ENCODE peak calls at places on chromosomes 2 and 18, in seven cellular contexts. Z, D, P, Y, J, T and W are unnamed samples. For H3K9me3 and H3K27me3, the result is how much of the 10 kb centered on the place peaks cover.

GRCh38 chr2:169358016-169358415 is 4.3 kb downstream of the LRP2 start:
- DNase-seq in Z (no peak), P (no peak), D (no peak), T (no peak), Y (no peak), J (no peak), W (no peak)

GRCh38 chr18:62611395-62612241 is 88.8 kb downstream of the ZCCHC2 start:
- DNase-seq in J (no peak), T (no peak), P (no peak), Z (no peak), Y (peak), D (peak), W (no peak)

GRCh38 chr2:191878576-191879298 is 31.8 kb upstream of the CAVIN2 start:
- DNase-seq in P (peak), T (peak), D (no peak), Z (no peak), Y (no peak), J (no peak), W (no peak)

GRCh38 chr2:53511549-53511948 is 256.1 kb upstream of the CHAC2 start:
- DNase-seq in T (no peak), P (no peak), Y (no peak), D (no peak), Z (no peak), J (no peak), W (no peak)

GRCh38 chr2:95392320-95392719 is 10.2 kb upstream of the FAHD2A start:
- DNase-seq in P (no peak), Y (no peak), J (no peak), Z (no peak), D (no peak), T (no peak), W (no peak)

GRCh38 chr2:23375448-23375847 is 9.5 kb upstream of the KLHL29 start:
- DNase-seq in Y (no peak), T (peak), J (no peak), Z (no peak), P (peak), D (no peak), W (no peak)

GRCh38 chr2:241901500-241902351 is 32.2 kb downstream of the RTP5 start:
- DNase-seq in P (peak), J (peak), D (no peak), T (no peak), Z (no peak), Y (no peak), W (peak)

GRCh38 chr2:47118581-47118980 is 36.5 kb downstream of the STPG4 start:
- DNase-seq in Z (no peak), P (no peak), J (no peak), T (no peak), D (no peak), Y (no peak), W (no peak)

GRCh38 chr2:201406077-201406662 is 45.1 kb downstream of the TRAK2 start:
- DNase-seq in Y (peak), P (peak), T (peak), J (no peak), D (no peak), Z (no peak), W (no peak)

GRCh38 chr2:74548919-74549684 is 4.6 kb downstream of the LOXL3 start:
- DNase-seq in P (peak), Y (peak), J (peak), Z (peak), D (peak), T (peak), W (no peak)

GRCh38 chr2:117942551-117942950 is 71.3 kb downstream of the CCDC93 start:
- DNase-seq in Z (no peak), T (no peak), D (no peak), P (no peak), Y (no peak), J (no peak), W (no peak)

GRCh38 chr2:3612639-3613523 is 18.0 kb downstream of the COLEC11 start:
- DNase-seq in P (no peak), T (no peak), Y (no peak), D (peak), Z (no peak), J (peak), W (no peak)

GRCh38 chr18:3596324-3597158 is 146.6 kb downstream of the TGIF1 start:
- DNase-seq in T (peak), J (peak), P (peak), Y (peak), D (peak), Z (peak), W (peak)

GRCh38 chr2:52113338-52113737 is 1081.4 kb upstream of the NRXN1 start:
- DNase-seq in P (peak), Y (no peak), T (peak), Z (no peak), J (no peak), D (no peak), W (no peak)

GRCh38 chr18:58305792-58306191 is 261.8 kb downstream of the NEDD4L start:
- DNase-seq in J (no peak), Z (no peak), Y (no peak), T (no peak), P (no peak), D (no peak), W (no peak)

GRCh38 chr2:124879615-124880014 is 854.5 kb downstream of the CNTNAP5 start:
- DNase-seq in J (no peak), D (no peak), T (no peak), P (no peak), Z (no peak), Y (no peak), W (no peak)

GRCh38 chr2:134177351-134177931 is 76.4 kb upstream of the MGAT5 start:
- DNase-seq in D (no peak), Z (no peak), Y (no peak), P (peak), J (no peak), T (peak), W (no peak)

GRCh38 chr2:31271851-31272267 is 37.9 kb downstream of the EHD3 start:
- DNase-seq in P (peak), Z (no peak), T (peak), D (no peak), J (no peak), Y (no peak), W (no peak)

GRCh38 chr2:121898483-121898882 is 143.0 kb downstream of the TSN start:
- DNase-seq in Z (no peak), T (peak), D (no peak), P (peak), Y (no peak), J (no peak), W (no peak)

GRCh38 chr18:70296289-70296688 is 7.4 kb downstream of the SOCS6 start:
- DNase-seq in J (peak), T (no peak), Y (peak), Z (no peak), D (peak), P (peak), W (no peak)

GRCh38 chr2:208064220-208064951 is 39.1 kb upstream of the PLEKHM3 start:
- DNase-seq in D (no peak), J (no peak), T (peak), Y (no peak), P (peak), Z (no peak), W (no peak)

GRCh38 chr2:191935247-191935646 is 88.4 kb upstream of the CAVIN2 start:
- DNase-seq in D (no peak), P (no peak), Z (no peak), Y (no peak), T (no peak), J (no peak), W (no peak)

GRCh38 chr18:43819873-43820272 is 542.6 kb upstream of the SYT4 start:
- DNase-seq in J (no peak), Z (no peak), T (no peak), Y (no peak), P (no peak), D (no peak), W (no peak)
- H3K9me3 ChIP-seq in J (under half), Z (under half), T (under half), Y (under half), P (under half), D (under half), W (under half)

DNA sequence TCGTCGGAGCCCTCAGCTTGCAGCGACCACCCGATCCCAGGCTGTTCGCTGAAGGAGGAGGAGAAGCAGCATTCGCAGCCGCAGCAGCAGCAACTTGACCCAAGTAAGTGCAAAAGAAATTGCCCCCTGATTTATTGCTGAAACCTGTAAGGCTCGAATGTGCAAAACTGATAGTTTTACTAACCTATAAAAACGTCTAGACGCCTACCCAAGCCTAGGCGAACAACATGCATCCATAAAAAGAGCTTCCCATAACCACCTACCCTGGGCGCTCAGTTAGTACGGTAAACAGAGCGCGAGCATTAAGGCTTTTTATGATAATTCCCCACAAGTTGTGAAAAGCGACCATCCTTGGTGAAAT is 944 bp downstream of the HOXD9 start:
- DNase-seq in P (no peak), Z (no peak), Y (no peak), J (no peak), T (no peak), D (no peak), W (no peak)
- H3K4me3 ChIP-seq in P (no peak), Z (peak), Y (peak), J (no peak), T (no peak), D (peak), W (peak)

GRCh38 chr18:26547302-26548143 is 830 bp downstream of the KCTD1 start:
- DNase-seq in Y (peak), T (peak), P (peak), D (peak), Z (peak), J (peak), W (peak)
- H3K27me3 ChIP-seq in Y (under half), T (under half), P (under half), D (under half), Z (under half), J (under half), W (under half)

GRCh38 chr2:176774768-176775453 is 437.7 kb upstream of the HNRNPA3 start:
- DNase-seq in J (no peak), T (no peak), P (no peak), D (no peak), Y (no peak), Z (no peak), W (no peak)
- H3K9me3 ChIP-seq in J (under half), T (under half), P (under half), D (under half), Y (under half), Z (under half), W (under half)

GRCh38 chr2:218219934-218220333 is 2.9 kb downstream of the ARPC2 start:
- DNase-seq in Z (no peak), Y (no peak), P (no peak), J (no peak), T (no peak), D (no peak), W (no peak)
- H3K4me3 ChIP-seq in Z (peak), Y (peak), P (no peak), J (no peak), T (no peak), D (peak), W (peak)

GRCh38 chr2:219010873-219011272 is 17.7 kb upstream of the CRYBA2 start:
- DNase-seq in J (no peak), D (no peak), Z (no peak), P (no peak), T (no peak), Y (no peak), W (no peak)

GRCh38 chr2:219009294-219009693 is 16.1 kb upstream of the CRYBA2 start:
- DNase-seq in P (no peak), D (no peak), Z (no peak), J (no peak), T (no peak), Y (no peak), W (no peak)

GRCh38 chr2:219010162-219010756 is 17.0 kb upstream of the CRYBA2 start:
- DNase-seq in D (no peak), Z (no peak), P (no peak), J (no peak), T (no peak), Y (no peak), W (no peak)
- H3K27me3 ChIP-seq in D (under half), Z (under half), P (under half), J (under half), T (under half), Y (half or more), W (under half)

DNA sequence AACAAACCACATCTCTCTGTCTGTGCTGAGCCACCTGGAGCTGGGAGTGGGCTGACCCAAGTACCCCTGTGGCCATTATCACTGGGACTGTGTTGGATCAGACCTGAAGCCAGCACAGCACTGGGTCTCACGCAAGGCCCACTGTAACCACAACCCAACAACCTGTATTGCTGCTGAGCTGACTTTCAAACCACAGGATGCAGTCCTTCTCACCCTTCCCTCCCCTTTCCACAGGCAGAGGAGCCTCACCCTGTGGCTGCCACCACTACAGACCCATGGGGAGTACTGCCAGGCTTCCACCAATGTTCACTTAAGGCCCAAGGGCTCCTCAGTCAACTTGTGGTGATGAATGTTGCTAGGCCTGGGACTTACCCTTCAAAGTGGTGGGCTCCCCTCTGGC is 135.7 kb downstream of the DIS3L2 start:
- DNase-seq in D (no peak), J (no peak), Y (no peak), Z (no peak), P (no peak), T (no peak), W (no peak)
- H3K9me3 ChIP-seq in D (under half), J (under half), Y (under half), Z (under half), P (under half), T (under half), W (under half)

DNA sequence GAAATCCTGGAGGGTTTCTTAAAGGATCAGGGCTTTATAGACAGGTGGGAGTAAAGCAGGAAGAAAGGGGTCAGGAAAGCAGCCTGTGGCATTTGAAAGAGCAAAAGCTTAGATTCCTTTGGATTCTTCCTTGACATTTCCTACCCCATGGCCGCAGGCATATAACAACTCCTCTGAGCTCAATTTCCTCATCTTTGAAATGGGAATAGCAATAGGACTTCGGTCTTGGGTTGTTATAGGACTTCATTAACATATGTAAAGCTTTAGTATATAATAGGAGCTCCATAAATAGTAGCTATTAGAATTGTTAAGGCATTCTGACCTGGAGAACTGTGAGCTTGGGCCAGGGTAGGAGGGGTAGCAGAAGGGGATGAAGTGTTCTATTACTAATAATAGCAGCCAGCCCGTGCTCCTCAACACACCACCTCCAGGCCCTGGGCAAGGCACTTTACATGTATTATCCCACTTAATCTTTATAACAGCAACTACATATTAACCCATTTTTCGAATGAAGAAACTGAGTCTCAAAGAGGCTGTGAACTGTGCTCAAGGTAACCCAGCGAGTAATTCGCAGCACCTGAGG is 10.6 kb downstream of the ZFP36L2 start:
- DNase-seq in P (no peak), J (no peak), T (no peak), Z (no peak), Y (no peak), D (no peak), W (no peak)
- H3K4me3 ChIP-seq in P (no peak), J (no peak), T (no peak), Z (no peak), Y (no peak), D (no peak), W (no peak)

DNA sequence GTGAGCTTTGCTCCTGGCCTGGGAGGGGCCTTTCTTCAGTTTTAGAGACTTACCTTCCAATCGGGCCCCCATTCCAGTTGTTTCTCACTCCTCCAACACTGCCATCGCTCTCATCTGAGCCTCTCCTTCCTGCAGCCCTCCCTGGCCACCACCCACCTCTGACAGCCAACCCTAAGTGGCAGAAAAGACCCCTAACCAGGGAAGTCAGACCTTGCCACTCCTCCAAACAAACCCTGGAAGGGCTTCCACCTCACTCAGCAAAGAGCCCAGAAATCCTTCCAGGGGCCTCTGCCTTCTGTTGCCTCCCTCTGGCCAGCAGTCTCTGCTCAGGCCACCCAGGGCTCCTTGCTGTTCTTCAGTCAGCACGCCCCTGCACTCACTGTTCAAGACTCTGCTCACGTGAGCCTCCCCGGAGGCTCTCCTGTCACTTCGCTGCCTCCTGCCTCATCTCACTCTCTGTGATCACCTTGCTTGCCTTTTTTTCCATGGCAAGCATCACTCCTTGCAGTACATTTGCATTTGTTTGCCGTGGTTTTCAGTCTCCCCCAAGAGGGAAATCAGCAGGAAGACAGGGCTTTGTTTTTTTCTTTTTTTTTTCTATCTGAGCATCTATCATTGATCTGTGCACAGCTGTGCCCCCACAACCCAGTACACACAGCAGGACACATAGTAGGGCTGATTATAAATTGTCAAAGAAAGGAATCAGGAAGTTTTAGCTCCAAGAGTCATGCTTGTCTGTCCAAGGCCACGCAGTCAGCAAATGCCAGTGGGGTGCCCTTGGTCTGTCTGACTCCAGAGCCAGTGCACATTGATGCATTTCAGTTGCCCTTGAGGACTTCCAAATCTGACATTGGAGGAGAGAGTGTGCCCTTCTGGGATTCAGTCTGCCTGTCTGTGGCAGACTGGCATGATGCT is 83.9 kb downstream of the INHBB start:
- DNase-seq in Y (no peak), Z (peak), P (no peak), D (peak), J (no peak), T (no peak), W (no peak)
- H3K27me3 ChIP-seq in Y (under half), Z (under half), P (under half), D (under half), J (under half), T (half or more), W (under half)